ENCODE peak calls at places on chromosomes 1 and 21, in nine cellular contexts. One of them, this sample, is unnamed. For H3K9me3, the result is how much of the 10 kb centered on the place peaks cover.

GRCh38 chr1:81760487-81761097 is 40.1 kb upstream of the ADGRL2 start:
- DNase-seq in A549: no peak
- DNase-seq in heart left ventricle: no peak
- DNase-seq in right lobe of liver: no peak
- DNase-seq in IMR-90: peak
- DNase-seq in esophagus squamous epithelium: no peak
- DNase-seq in ovary: no peak
- DNase-seq in suprapubic skin: no peak
- DNase-seq in gastrocnemius medialis: no peak
- DNase-seq in this sample: no peak

GRCh38 chr1:218284377-218284916 is 646 bp upstream of the RRP15 start:
- DNase-seq in heart left ventricle: no peak
- DNase-seq in right lobe of liver: peak
- DNase-seq in esophagus squamous epithelium: no peak
- DNase-seq in A549: no peak
- DNase-seq in ovary: peak
- DNase-seq in IMR-90: no peak
- DNase-seq in gastrocnemius medialis: no peak
- DNase-seq in suprapubic skin: no peak
- DNase-seq in this sample: no peak

GRCh38 chr1:227919916-227920315 is 27.8 kb downstream of the WNT9A start:
- DNase-seq in ovary: no peak
- DNase-seq in heart left ventricle: peak
- DNase-seq in esophagus squamous epithelium: no peak
- DNase-seq in suprapubic skin: no peak
- DNase-seq in IMR-90: no peak
- DNase-seq in A549: no peak
- DNase-seq in right lobe of liver: no peak
- DNase-seq in gastrocnemius medialis: no peak
- DNase-seq in this sample: no peak

GRCh38 chr1:228689255-228689654 is 46.0 kb upstream of the RHOU start:
- DNase-seq in IMR-90: no peak
- DNase-seq in suprapubic skin: no peak
- DNase-seq in A549: no peak
- DNase-seq in heart left ventricle: no peak
- DNase-seq in ovary: no peak
- DNase-seq in esophagus squamous epithelium: no peak
- DNase-seq in gastrocnemius medialis: no peak
- DNase-seq in right lobe of liver: no peak
- DNase-seq in this sample: no peak

GRCh38 chr1:52037402-52037814 is 3.8 kb upstream of the KTI12 start:
- DNase-seq in A549: no peak
- DNase-seq in esophagus squamous epithelium: no peak
- DNase-seq in IMR-90: peak
- DNase-seq in right lobe of liver: no peak
- DNase-seq in gastrocnemius medialis: no peak
- DNase-seq in suprapubic skin: no peak
- DNase-seq in ovary: no peak
- DNase-seq in heart left ventricle: no peak
- DNase-seq in this sample: no peak

GRCh38 chr1:21869620-21870121 is 57.6 kb downstream of the LDLRAD2 start:
- DNase-seq in IMR-90: peak
- DNase-seq in esophagus squamous epithelium: no peak
- DNase-seq in ovary: peak
- DNase-seq in suprapubic skin: peak
- DNase-seq in heart left ventricle: peak
- DNase-seq in gastrocnemius medialis: peak
- DNase-seq in A549: peak
- DNase-seq in right lobe of liver: no peak
- DNase-seq in this sample: peak

GRCh38 chr1:236091933-236092318 is 27.0 kb upstream of the NID1 start:
- DNase-seq in IMR-90: no peak
- DNase-seq in gastrocnemius medialis: no peak
- DNase-seq in A549: no peak
- DNase-seq in ovary: no peak
- DNase-seq in esophagus squamous epithelium: no peak
- DNase-seq in right lobe of liver: no peak
- DNase-seq in suprapubic skin: no peak
- DNase-seq in heart left ventricle: no peak
- DNase-seq in this sample: no peak

GRCh38 chr1:214364335-214364734 is 83.4 kb downstream of the SMYD2 start:
- DNase-seq in suprapubic skin: no peak
- DNase-seq in IMR-90: no peak
- DNase-seq in esophagus squamous epithelium: no peak
- DNase-seq in ovary: no peak
- DNase-seq in gastrocnemius medialis: peak
- DNase-seq in A549: no peak
- DNase-seq in heart left ventricle: no peak
- DNase-seq in right lobe of liver: no peak
- DNase-seq in this sample: no peak

GRCh38 chr1:10839188-10839770 is 42.8 kb upstream of the CASZ1 start:
- DNase-seq in suprapubic skin: no peak
- DNase-seq in right lobe of liver: no peak
- DNase-seq in A549: no peak
- DNase-seq in gastrocnemius medialis: no peak
- DNase-seq in ovary: no peak
- DNase-seq in heart left ventricle: no peak
- DNase-seq in esophagus squamous epithelium: no peak
- DNase-seq in IMR-90: no peak
- DNase-seq in this sample: no peak

GRCh38 chr21:30839304-30839703 is 9.7 kb upstream of the KRTAP7-1 start:
- DNase-seq in gastrocnemius medialis: no peak
- DNase-seq in heart left ventricle: no peak
- DNase-seq in A549: no peak
- DNase-seq in esophagus squamous epithelium: no peak
- DNase-seq in right lobe of liver: no peak
- DNase-seq in IMR-90: no peak
- DNase-seq in ovary: no peak
- DNase-seq in suprapubic skin: no peak
- DNase-seq in this sample: peak

GRCh38 chr1:1332774-1333480 is 1.8 kb downstream of the TAS1R3 start:
- DNase-seq in ovary: no peak
- DNase-seq in right lobe of liver: no peak
- DNase-seq in A549: no peak
- DNase-seq in IMR-90: no peak
- DNase-seq in gastrocnemius medialis: peak
- DNase-seq in esophagus squamous epithelium: no peak
- DNase-seq in suprapubic skin: no peak
- DNase-seq in heart left ventricle: no peak
- DNase-seq in this sample: no peak

GRCh38 chr1:150561830-150562367 is 12.7 kb downstream of the ADAMTSL4 start:
- DNase-seq in heart left ventricle: peak
- DNase-seq in A549: peak
- DNase-seq in IMR-90: peak
- DNase-seq in suprapubic skin: peak
- DNase-seq in gastrocnemius medialis: peak
- DNase-seq in ovary: peak
- DNase-seq in esophagus squamous epithelium: peak
- DNase-seq in right lobe of liver: peak
- DNase-seq in this sample: peak

GRCh38 chr1:207021139-207021861 is 11.3 kb downstream of the C1orf116 start:
- DNase-seq in right lobe of liver: no peak
- DNase-seq in IMR-90: peak
- DNase-seq in heart left ventricle: no peak
- DNase-seq in ovary: no peak
- DNase-seq in gastrocnemius medialis: no peak
- DNase-seq in A549: no peak
- DNase-seq in suprapubic skin: no peak
- DNase-seq in esophagus squamous epithelium: no peak
- DNase-seq in this sample: peak

GRCh38 chr21:41666641-41667051 is 100.2 kb downstream of the RIPK4 start:
- DNase-seq in A549: no peak
- DNase-seq in right lobe of liver: no peak
- DNase-seq in ovary: no peak
- DNase-seq in suprapubic skin: no peak
- DNase-seq in gastrocnemius medialis: no peak
- DNase-seq in esophagus squamous epithelium: no peak
- DNase-seq in heart left ventricle: no peak
- DNase-seq in IMR-90: no peak
- DNase-seq in this sample: no peak

GRCh38 chr1:159880435-159880834 is 18.0 kb upstream of the VSIG8 start:
- DNase-seq in IMR-90: no peak
- DNase-seq in right lobe of liver: no peak
- DNase-seq in heart left ventricle: no peak
- DNase-seq in A549: no peak
- DNase-seq in ovary: no peak
- DNase-seq in gastrocnemius medialis: no peak
- DNase-seq in suprapubic skin: no peak
- DNase-seq in esophagus squamous epithelium: no peak
- DNase-seq in this sample: no peak

GRCh38 chr1:201647722-201648065 is 108.8 kb downstream of the NAV1 start:
- DNase-seq in IMR-90: no peak
- DNase-seq in A549: no peak
- DNase-seq in ovary: no peak
- DNase-seq in gastrocnemius medialis: no peak
- DNase-seq in suprapubic skin: no peak
- DNase-seq in esophagus squamous epithelium: no peak
- DNase-seq in right lobe of liver: no peak
- DNase-seq in heart left ventricle: no peak
- DNase-seq in this sample: no peak

GRCh38 chr1:7561331-7561921 is 209.7 kb upstream of the VAMP3 start:
- DNase-seq in heart left ventricle: no peak
- DNase-seq in A549: no peak
- DNase-seq in suprapubic skin: no peak
- DNase-seq in gastrocnemius medialis: no peak
- DNase-seq in IMR-90: peak
- DNase-seq in right lobe of liver: peak
- DNase-seq in esophagus squamous epithelium: no peak
- DNase-seq in ovary: no peak
- DNase-seq in this sample: no peak
- TF ChIP-seq CTCF in heart left ventricle: no peak
- TF ChIP-seq CTCF in A549: no peak
- TF ChIP-seq CTCF in suprapubic skin: no peak
- TF ChIP-seq CTCF in gastrocnemius medialis: no peak
- TF ChIP-seq CTCF in IMR-90: peak
- TF ChIP-seq CTCF in right lobe of liver: peak
- TF ChIP-seq CTCF in esophagus squamous epithelium: no peak
- TF ChIP-seq CTCF in ovary: no peak
- TF ChIP-seq CTCF in this sample: peak

DNA sequence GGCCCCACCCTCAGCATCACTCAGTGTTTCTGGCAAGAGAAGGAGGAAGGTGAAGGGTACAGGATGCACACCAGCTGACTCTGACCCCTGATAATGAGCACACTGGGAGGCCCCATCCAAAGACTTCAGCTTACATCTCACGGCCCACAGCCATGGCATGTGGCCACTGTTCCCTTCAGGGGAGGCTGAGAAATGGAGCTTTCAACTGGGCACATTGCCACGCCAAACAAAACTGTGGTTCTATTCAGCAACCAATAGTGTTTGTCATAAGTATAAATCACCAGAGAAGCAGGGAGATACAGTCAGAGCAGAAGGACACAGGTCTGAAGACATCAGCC is 12.7 kb upstream of the TRAF3IP3 start:
- DNase-seq in suprapubic skin: no peak
- DNase-seq in gastrocnemius medialis: peak
- DNase-seq in IMR-90: peak
- DNase-seq in esophagus squamous epithelium: no peak
- DNase-seq in heart left ventricle: no peak
- DNase-seq in A549: no peak
- DNase-seq in ovary: peak
- DNase-seq in right lobe of liver: peak
- DNase-seq in this sample: peak
- TF ChIP-seq POLR2A in suprapubic skin: no peak
- TF ChIP-seq POLR2A in gastrocnemius medialis: no peak
- TF ChIP-seq POLR2A in IMR-90: no peak
- TF ChIP-seq POLR2A in esophagus squamous epithelium: no peak
- TF ChIP-seq POLR2A in heart left ventricle: no peak
- TF ChIP-seq POLR2A in A549: no peak
- TF ChIP-seq POLR2A in ovary: no peak
- TF ChIP-seq POLR2A in right lobe of liver: peak
- TF ChIP-seq POLR2A in this sample: no peak

DNA sequence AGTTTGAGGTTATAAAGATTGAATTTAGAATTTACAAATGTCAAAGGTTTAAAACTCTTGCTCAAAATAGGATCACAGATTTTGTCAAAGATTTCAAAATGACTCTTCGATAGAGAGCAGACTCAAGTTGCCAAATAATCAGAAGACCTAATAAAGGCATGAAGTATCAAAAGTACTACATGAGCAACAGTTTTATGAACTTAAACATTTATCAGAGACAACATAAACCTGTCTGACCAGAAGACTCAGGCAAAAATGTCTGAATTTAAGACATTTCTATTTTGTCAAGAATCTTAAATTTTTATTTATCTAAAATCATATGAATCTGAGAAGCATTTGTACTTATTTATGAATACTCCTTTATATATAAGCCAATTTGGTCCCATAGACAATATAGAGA is 330.9 kb downstream of the PTPRU start:
- DNase-seq in ovary: no peak
- DNase-seq in A549: no peak
- DNase-seq in heart left ventricle: no peak
- DNase-seq in suprapubic skin: no peak
- DNase-seq in esophagus squamous epithelium: no peak
- DNase-seq in right lobe of liver: no peak
- DNase-seq in IMR-90: no peak
- DNase-seq in gastrocnemius medialis: no peak
- DNase-seq in this sample: no peak
- H3K9me3 ChIP-seq in ovary: under half
- H3K9me3 ChIP-seq in A549: under half
- H3K9me3 ChIP-seq in heart left ventricle: under half
- H3K9me3 ChIP-seq in suprapubic skin: under half
- H3K9me3 ChIP-seq in esophagus squamous epithelium: under half
- H3K9me3 ChIP-seq in right lobe of liver: under half
- H3K9me3 ChIP-seq in IMR-90: under half
- H3K9me3 ChIP-seq in gastrocnemius medialis: under half
- H3K9me3 ChIP-seq in this sample: under half

GRCh38 chr1:161226320-161226711 is 456 bp downstream of the TOMM40L start:
- DNase-seq in ovary: no peak
- DNase-seq in A549: no peak
- DNase-seq in right lobe of liver: no peak
- DNase-seq in esophagus squamous epithelium: no peak
- DNase-seq in suprapubic skin: no peak
- DNase-seq in IMR-90: no peak
- DNase-seq in gastrocnemius medialis: no peak
- DNase-seq in heart left ventricle: no peak
- DNase-seq in this sample: peak

GRCh38 chr1:161225178-161225533 is 704 bp upstream of the TOMM40L start:
- DNase-seq in ovary: no peak
- DNase-seq in suprapubic skin: no peak
- DNase-seq in heart left ventricle: no peak
- DNase-seq in gastrocnemius medialis: no peak
- DNase-seq in IMR-90: no peak
- DNase-seq in esophagus squamous epithelium: no peak
- DNase-seq in A549: no peak
- DNase-seq in right lobe of liver: no peak
- DNase-seq in this sample: no peak

GRCh38 chr1:161227196-161227871 is 1.5 kb downstream of the TOMM40L start:
- DNase-seq in suprapubic skin: peak
- DNase-seq in gastrocnemius medialis: peak
- DNase-seq in heart left ventricle: peak
- DNase-seq in right lobe of liver: peak
- DNase-seq in IMR-90: peak
- DNase-seq in ovary: peak
- DNase-seq in A549: peak
- DNase-seq in esophagus squamous epithelium: no peak
- DNase-seq in this sample: peak

GRCh38 chr1:161226759-161227158 is 899 bp downstream of the TOMM40L start:
- DNase-seq in A549: no peak
- DNase-seq in gastrocnemius medialis: no peak
- DNase-seq in right lobe of liver: no peak
- DNase-seq in IMR-90: no peak
- DNase-seq in ovary: no peak
- DNase-seq in heart left ventricle: no peak
- DNase-seq in esophagus squamous epithelium: no peak
- DNase-seq in suprapubic skin: no peak
- DNase-seq in this sample: no peak

GRCh38 chr1:161225534-161226319 is at the start of gene TOMM40L:
- DNase-seq in A549: peak
- DNase-seq in right lobe of liver: peak
- DNase-seq in suprapubic skin: peak
- DNase-seq in gastrocnemius medialis: peak
- DNase-seq in heart left ventricle: peak
- DNase-seq in esophagus squamous epithelium: peak
- DNase-seq in IMR-90: peak
- DNase-seq in ovary: peak
- DNase-seq in this sample: peak
- TF ChIP-seq CTCF in A549: peak
- TF ChIP-seq CTCF in right lobe of liver: peak
- TF ChIP-seq CTCF in suprapubic skin: peak
- TF ChIP-seq CTCF in gastrocnemius medialis: peak
- TF ChIP-seq CTCF in heart left ventricle: peak
- TF ChIP-seq CTCF in esophagus squamous epithelium: peak
- TF ChIP-seq CTCF in IMR-90: peak
- TF ChIP-seq CTCF in ovary: peak
- TF ChIP-seq CTCF in this sample: peak

This sample was measured in adrenal gland.